ENCODE peak calls at places on chromosomes 2 and 18, in eight cellular contexts. T, F, P, N, R, U, Q and K are unnamed samples.

GRCh38 chr2:5849596-5849995 is 157.4 kb downstream of the SOX11 start:
- DNase-seq in F (no peak), P (no peak), U (no peak), T (no peak), R (no peak), N (no peak), Q (no peak), K (no peak)

GRCh38 chr18:63676526-63676925 is 14.8 kb upstream of the SERPINB3 start:
- DNase-seq in Q (no peak), N (peak; percentile 21), F (peak; percentile 71), T (no peak), R (peak; percentile 12), P (no peak), U (no peak), K (peak; percentile 51)

GRCh38 chr2:207143474-207144190 is 22.1 kb downstream of the KLF7 start:
- DNase-seq in F (no peak), N (peak; percentile 53), P (peak; percentile 89), R (peak; percentile 73), U (no peak), Q (peak; percentile 9), T (peak; percentile 75), K (no peak)

GRCh38 chr2:237496428-237496827 is 9.4 kb downstream of the MLPH start:
- DNase-seq in P (no peak), F (no peak), Q (no peak), U (no peak), N (no peak), R (no peak), T (no peak), K (no peak)

GRCh38 chr2:54845514-54845913 is 122.1 kb downstream of the EML6 start:
- DNase-seq in T (no peak), P (no peak), F (no peak), N (no peak), U (no peak), Q (no peak), R (peak; percentile 65), K (no peak)

GRCh38 chr18:67310826-67311225 is 205.7 kb downstream of the DSEL start:
- DNase-seq in N (no peak), Q (no peak), T (no peak), U (no peak), F (no peak), R (peak; percentile 71), P (peak; percentile 27), K (no peak)

GRCh38 chr2:20205915-20206524 is 18.9 kb downstream of the SDC1 start:
- DNase-seq in N (no peak), P (no peak), R (no peak), U (no peak), T (no peak), Q (no peak), F (no peak), K (no peak)

GRCh38 chr18:52156166-52156565 is 183.8 kb upstream of the DCC start:
- DNase-seq in N (no peak), T (no peak), F (no peak), R (no peak), U (no peak), Q (no peak), P (no peak), K (no peak)

GRCh38 chr2:236790991-236791390 is 221.4 kb downstream of the ACKR3 start:
- DNase-seq in R (no peak), P (no peak), N (no peak), U (no peak), T (no peak), Q (no peak), F (no peak), K (no peak)

GRCh38 chr18:59696311-59697235 is 650 bp downstream of the CCBE1 start:
- DNase-seq in T (no peak), P (peak; percentile 54), N (peak; percentile 22), Q (no peak), U (no peak), R (peak; percentile 49), F (no peak), K (no peak)

GRCh38 chr2:150919899-150920298 is 341.8 kb downstream of the RBM43 start:
- DNase-seq in P (no peak), F (no peak), N (no peak), R (no peak), U (no peak), Q (no peak), T (no peak), K (no peak)

GRCh38 chr2:6999161-6999877 is 82.1 kb downstream of the RNF144A start:
- DNase-seq in Q (no peak), U (no peak), P (no peak), T (no peak), N (no peak), F (no peak), R (no peak), K (no peak)

GRCh38 chr2:241507430-241508239 is 749 bp downstream of the STK25 start:
- DNase-seq in F (peak; percentile 64), P (peak; percentile 37), Q (no peak), U (peak; percentile 19), R (peak; percentile 18), N (peak; percentile 67), T (no peak), K (peak; percentile 71)